ENCODE peak calls at places on chromosomes 12 and 14, in four cellular contexts. One of them, this sample, is unnamed.

GRCh38 chr12:597926-598568 is 65.2 kb downstream of the NINJ2 start:
- DNase-seq in IMR-90: no peak
- DNase-seq in lower leg skin: no peak
- DNase-seq in A549: no peak
- DNase-seq in this sample: no peak

GRCh38 chr12:67091204-67091603 is 178.0 kb upstream of the CAND1 start:
- DNase-seq in IMR-90: no peak
- DNase-seq in lower leg skin: no peak
- DNase-seq in A549: no peak
- DNase-seq in this sample: no peak

GRCh38 chr14:55071870-55072640 is 20.6 kb downstream of the MAPK1IP1L start:
- DNase-seq in IMR-90: peak; percentile 94
- DNase-seq in lower leg skin: no peak
- DNase-seq in A549: peak; percentile 32
- DNase-seq in this sample: no peak

GRCh38 chr12:96255077-96255476 is 60.9 kb downstream of the ELK3 start:
- DNase-seq in IMR-90: peak; percentile 57
- DNase-seq in lower leg skin: peak; percentile 65
- DNase-seq in A549: no peak
- DNase-seq in this sample: no peak

GRCh38 chr14:22657861-22658260 is 13.7 kb upstream of the OR6J1 start:
- DNase-seq in IMR-90: peak; percentile 49
- DNase-seq in lower leg skin: no peak
- DNase-seq in A549: peak; percentile 39
- DNase-seq in this sample: no peak

GRCh38 chr12:19994970-19995369 is 373.4 kb upstream of the PDE3A start:
- DNase-seq in IMR-90: no peak
- DNase-seq in lower leg skin: no peak
- DNase-seq in A549: no peak
- DNase-seq in this sample: no peak

GRCh38 chr12:123270380-123271181 is 1.1 kb downstream of the CDK2AP1 start:
- DNase-seq in IMR-90: peak; percentile 28
- DNase-seq in lower leg skin: no peak
- DNase-seq in A549: no peak
- DNase-seq in this sample: no peak

GRCh38 chr12:21940972-21941521 is at the start of gene ABCC9:
- DNase-seq in IMR-90: peak; percentile 33
- DNase-seq in lower leg skin: peak; percentile 25
- DNase-seq in A549: no peak
- DNase-seq in this sample: peak; percentile 40

GRCh38 chr14:89422181-89422951 is 5.3 kb upstream of the FOXN3 start:
- DNase-seq in IMR-90: peak; percentile 33
- DNase-seq in lower leg skin: peak; percentile 75
- DNase-seq in A549: no peak
- DNase-seq in this sample: no peak

GRCh38 chr12:132685400-132685799 is 1.7 kb downstream of the POLE start:
- DNase-seq in IMR-90: no peak
- DNase-seq in lower leg skin: no peak
- DNase-seq in A549: no peak
- DNase-seq in this sample: no peak

GRCh38 chr12:6860942-6861341 is 6.4 kb upstream of the TPI1 start:
- DNase-seq in IMR-90: no peak
- DNase-seq in lower leg skin: no peak
- DNase-seq in A549: no peak
- DNase-seq in this sample: no peak

GRCh38 chr14:24971255-24971654 is 78.7 kb downstream of the STXBP6 start:
- DNase-seq in IMR-90: no peak
- DNase-seq in lower leg skin: no peak
- DNase-seq in A549: no peak
- DNase-seq in this sample: no peak

GRCh38 chr12:48924617-48925217 is 575 bp downstream of the FKBP11 start:
- DNase-seq in IMR-90: peak; percentile 46
- DNase-seq in lower leg skin: no peak
- DNase-seq in A549: peak; percentile 62
- DNase-seq in this sample: peak; percentile 25

GRCh38 chr14:73058923-73059311 is 583 bp downstream of the RBM25 start:
- DNase-seq in IMR-90: peak; percentile 14
- DNase-seq in lower leg skin: peak; percentile 35
- DNase-seq in A549: peak; percentile 39
- DNase-seq in this sample: no peak

GRCh38 chr12:68240975-68241374 is 12.4 kb downstream of the IL22 start:
- DNase-seq in IMR-90: peak; percentile 57
- DNase-seq in lower leg skin: no peak
- DNase-seq in A549: no peak
- DNase-seq in this sample: no peak

GRCh38 chr14:106808458-106808857 is 1282.1 kb downstream of the TMEM121 start:
- DNase-seq in IMR-90: no peak
- DNase-seq in lower leg skin: no peak
- DNase-seq in A549: no peak
- DNase-seq in this sample: no peak

GRCh38 chr14:37054144-37054543 is 118.3 kb downstream of the SLC25A21 start:
- DNase-seq in IMR-90: no peak
- DNase-seq in lower leg skin: no peak
- DNase-seq in A549: no peak
- DNase-seq in this sample: no peak

GRCh38 chr14:85428926-85429325 is 101.0 kb upstream of the FLRT2 start:
- DNase-seq in IMR-90: peak; percentile 43
- DNase-seq in lower leg skin: no peak
- DNase-seq in A549: no peak
- DNase-seq in this sample: no peak

GRCh38 chr14:97848351-97848980 is 1051.3 kb downstream of the VRK1 start:
- DNase-seq in IMR-90: no peak
- DNase-seq in lower leg skin: no peak
- DNase-seq in A549: no peak
- DNase-seq in this sample: no peak

GRCh38 chr12:7190268-7191055 is 976 bp downstream of the PEX5 start:
- DNase-seq in IMR-90: peak; percentile 6
- DNase-seq in lower leg skin: peak; percentile 18
- DNase-seq in A549: peak; percentile 16
- DNase-seq in this sample: peak; percentile 21

DNA sequence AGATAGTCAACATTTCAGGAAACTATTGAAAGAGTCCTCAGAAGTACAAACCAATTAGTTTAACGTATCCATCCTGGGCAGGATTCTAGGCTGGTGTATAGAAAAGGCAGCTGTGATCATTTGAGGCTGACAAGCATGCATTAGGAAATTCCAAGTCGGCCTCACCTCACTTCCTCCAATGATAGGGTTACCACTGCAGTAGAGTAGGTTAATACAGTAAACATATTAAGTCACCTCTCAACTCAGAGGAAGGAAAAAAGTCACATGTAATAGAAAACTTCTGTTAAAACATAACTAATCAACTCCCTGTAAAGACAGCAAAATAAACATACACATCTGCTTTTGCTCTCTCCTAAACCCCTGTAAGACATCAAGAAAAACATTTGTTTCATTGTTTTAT is 33.5 kb downstream of the MED13L start:
- DNase-seq in IMR-90: peak; percentile 74
- DNase-seq in lower leg skin: no peak
- DNase-seq in A549: peak; percentile 30
- DNase-seq in this sample: no peak
- H3K4me3 ChIP-seq in IMR-90: no peak overlapping the region
- H3K4me3 ChIP-seq in lower leg skin: no peak overlapping the region
- H3K4me3 ChIP-seq in A549: no peak overlapping the region
- H3K4me3 ChIP-seq in this sample: no peak overlapping the region

GRCh38 chr12:16347391-16348298 is at the start of gene MGST1:
- DNase-seq in IMR-90: peak; percentile 59
- DNase-seq in lower leg skin: peak; percentile 30
- DNase-seq in A549: peak; percentile 88
- DNase-seq in this sample: peak; percentile 36
- TF ChIP-seq POLR2A in IMR-90: peak; percentile 72
- TF ChIP-seq POLR2A in lower leg skin: no peak
- TF ChIP-seq POLR2A in A549: peak; percentile 97
- TF ChIP-seq POLR2A in this sample: peak; percentile 26

DNA sequence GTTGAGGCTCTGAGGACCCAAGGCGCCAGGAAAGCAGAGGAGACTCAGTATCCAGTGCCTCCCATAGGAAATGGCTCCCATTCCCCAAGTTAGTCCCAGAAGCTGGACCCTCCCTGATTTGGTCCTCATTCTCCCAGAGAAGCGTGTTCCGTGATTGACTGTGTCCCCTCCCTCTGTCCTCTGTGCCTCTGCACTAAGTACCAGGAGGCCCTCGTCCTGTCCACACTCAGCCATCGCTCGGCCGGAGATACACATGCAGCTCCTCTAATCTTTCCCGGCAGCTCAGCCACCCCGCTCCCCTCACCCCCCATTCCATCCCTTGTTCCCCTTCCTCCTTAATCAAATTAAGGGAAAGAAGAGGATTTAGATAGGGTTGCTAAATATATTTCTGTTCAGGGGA is 28.3 kb upstream of the ATP2A2 start:
- DNase-seq in IMR-90: no peak
- DNase-seq in lower leg skin: no peak
- DNase-seq in A549: no peak
- DNase-seq in this sample: no peak
- H3K4me3 ChIP-seq in IMR-90: no peak overlapping the region
- H3K4me3 ChIP-seq in lower leg skin: no peak overlapping the region
- H3K4me3 ChIP-seq in A549: no peak overlapping the region
- H3K4me3 ChIP-seq in this sample: no peak overlapping the region

GRCh38 chr12:53045646-53046045 is 4.2 kb upstream of the TNS2 start:
- DNase-seq in IMR-90: no peak
- DNase-seq in lower leg skin: no peak
- DNase-seq in A549: no peak
- DNase-seq in this sample: no peak
- TF ChIP-seq POLR2A in IMR-90: no peak
- TF ChIP-seq POLR2A in lower leg skin: no peak
- TF ChIP-seq POLR2A in A549: no peak
- TF ChIP-seq POLR2A in this sample: no peak

DNA sequence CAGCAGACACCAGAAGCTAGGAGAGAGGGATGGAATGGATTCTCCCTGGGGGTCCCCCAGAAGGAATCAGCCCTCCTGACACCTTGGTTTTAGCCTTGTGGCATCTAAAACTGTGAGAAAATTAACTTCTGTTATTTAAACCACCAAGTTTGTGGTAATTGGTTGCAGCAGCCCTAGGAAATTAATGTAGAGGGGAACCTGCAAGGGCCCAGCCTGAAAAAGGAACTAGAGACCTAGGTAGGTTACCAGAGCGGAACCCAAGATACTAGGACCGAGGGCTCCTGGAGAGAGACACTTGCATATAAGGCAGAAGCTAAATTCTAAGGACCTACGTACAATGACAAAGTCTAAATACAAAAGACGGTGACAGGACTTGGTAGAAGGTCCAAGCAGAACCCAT is 8.1 kb upstream of the DENND5B start:
- DNase-seq in IMR-90: no peak
- DNase-seq in lower leg skin: no peak
- DNase-seq in A549: no peak
- DNase-seq in this sample: no peak
- H3K4me3 ChIP-seq in IMR-90: no peak overlapping the region
- H3K4me3 ChIP-seq in lower leg skin: no peak overlapping the region
- H3K4me3 ChIP-seq in A549: no peak overlapping the region
- H3K4me3 ChIP-seq in this sample: no peak overlapping the region

DNA sequence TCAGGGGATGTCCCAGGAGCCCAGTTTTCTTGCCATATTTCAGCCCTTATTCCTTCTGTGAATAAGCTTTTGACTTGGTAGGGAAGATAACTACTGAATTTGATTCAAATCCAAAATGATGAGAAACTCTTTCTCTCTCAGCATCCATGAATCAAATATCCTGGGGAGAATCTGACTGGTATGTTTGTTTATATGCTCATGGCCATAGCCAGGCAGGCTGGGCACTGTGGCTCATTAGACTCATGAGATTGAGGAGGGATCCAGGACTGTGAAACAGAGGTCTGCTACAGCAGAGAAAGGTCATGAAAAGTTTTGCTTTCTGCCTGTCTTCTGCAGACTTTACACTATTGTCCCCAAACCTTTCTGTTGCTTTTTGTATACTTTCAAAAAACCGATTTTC is 346.4 kb upstream of the ATP2B1 start:
- DNase-seq in IMR-90: peak; percentile 25
- DNase-seq in lower leg skin: no peak
- DNase-seq in A549: no peak
- DNase-seq in this sample: no peak
- TF ChIP-seq POLR2A in IMR-90: no peak
- TF ChIP-seq POLR2A in lower leg skin: no peak
- TF ChIP-seq POLR2A in A549: no peak
- TF ChIP-seq POLR2A in this sample: no peak